ENCODE peak calls at places on chromosomes 11 and 22, in eight cellular contexts. One of them, this sample, is unnamed.

GRCh38 chr11:77174559-77174958 is 46.5 kb downstream of the MYO7A start:
- DNase-seq in kidney epithelial cell: no peak
- DNase-seq in upper lobe of right lung: no peak
- DNase-seq in GM12865: no peak
- DNase-seq in AG04450: no peak
- DNase-seq in coronary artery: no peak
- DNase-seq in dorsolateral prefrontal cortex: no peak
- DNase-seq in IMR-90: no peak
- DNase-seq in this sample: no peak

GRCh38 chr11:88293931-88294330 is 43.6 kb downstream of the CTSC start:
- DNase-seq in kidney epithelial cell: no peak
- DNase-seq in upper lobe of right lung: no peak
- DNase-seq in GM12865: peak; percentile 29
- DNase-seq in AG04450: no peak
- DNase-seq in coronary artery: no peak
- DNase-seq in dorsolateral prefrontal cortex: no peak
- DNase-seq in IMR-90: peak; percentile 65
- DNase-seq in this sample: no peak

GRCh38 chr11:57279131-57279530 is 42.1 kb upstream of the APLNR start:
- DNase-seq in kidney epithelial cell: no peak
- DNase-seq in upper lobe of right lung: no peak
- DNase-seq in GM12865: no peak
- DNase-seq in AG04450: no peak
- DNase-seq in coronary artery: no peak
- DNase-seq in dorsolateral prefrontal cortex: no peak
- DNase-seq in IMR-90: peak; percentile 77
- DNase-seq in this sample: no peak

GRCh38 chr11:86990520-86990919 is 35.3 kb upstream of the FZD4 start:
- DNase-seq in kidney epithelial cell: peak; percentile 43
- DNase-seq in upper lobe of right lung: no peak
- DNase-seq in GM12865: no peak
- DNase-seq in AG04450: no peak
- DNase-seq in coronary artery: no peak
- DNase-seq in dorsolateral prefrontal cortex: no peak
- DNase-seq in IMR-90: peak; percentile 79
- DNase-seq in this sample: no peak

GRCh38 chr11:64801591-64802369 is 1.2 kb downstream of the MAP4K2 start:
- DNase-seq in kidney epithelial cell: no peak
- DNase-seq in upper lobe of right lung: no peak
- DNase-seq in GM12865: no peak
- DNase-seq in AG04450: no peak
- DNase-seq in coronary artery: no peak
- DNase-seq in dorsolateral prefrontal cortex: no peak
- DNase-seq in IMR-90: no peak
- DNase-seq in this sample: no peak

GRCh38 chr11:19892387-19892786 is 179.8 kb downstream of the NAV2 start:
- DNase-seq in kidney epithelial cell: no peak
- DNase-seq in upper lobe of right lung: no peak
- DNase-seq in GM12865: no peak
- DNase-seq in AG04450: no peak
- DNase-seq in coronary artery: no peak
- DNase-seq in dorsolateral prefrontal cortex: no peak
- DNase-seq in IMR-90: no peak
- DNase-seq in this sample: no peak

GRCh38 chr22:45883811-45884170 is 93.2 kb downstream of the WNT7B start:
- DNase-seq in kidney epithelial cell: no peak
- DNase-seq in upper lobe of right lung: peak; percentile 37
- DNase-seq in GM12865: no peak
- DNase-seq in AG04450: no peak
- DNase-seq in coronary artery: no peak
- DNase-seq in dorsolateral prefrontal cortex: no peak
- DNase-seq in IMR-90: no peak
- DNase-seq in this sample: peak; percentile 17

GRCh38 chr11:22798890-22799289 is 30.7 kb downstream of the SVIP start:
- DNase-seq in kidney epithelial cell: no peak
- DNase-seq in upper lobe of right lung: no peak
- DNase-seq in GM12865: no peak
- DNase-seq in AG04450: no peak
- DNase-seq in coronary artery: no peak
- DNase-seq in dorsolateral prefrontal cortex: no peak
- DNase-seq in IMR-90: no peak
- DNase-seq in this sample: no peak

GRCh38 chr22:50525991-50526848 is 822 bp upstream of the SCO2 start:
- DNase-seq in kidney epithelial cell: no peak
- DNase-seq in upper lobe of right lung: peak; percentile 95
- DNase-seq in GM12865: peak; percentile 93
- DNase-seq in AG04450: no peak
- DNase-seq in coronary artery: peak; percentile 84
- DNase-seq in dorsolateral prefrontal cortex: no peak
- DNase-seq in IMR-90: peak; percentile 64
- DNase-seq in this sample: peak; percentile 77

GRCh38 chr11:127274328-127274676 is 273.7 kb upstream of the KIRREL3 start:
- DNase-seq in kidney epithelial cell: no peak
- DNase-seq in upper lobe of right lung: no peak
- DNase-seq in GM12865: no peak
- DNase-seq in AG04450: no peak
- DNase-seq in coronary artery: no peak
- DNase-seq in dorsolateral prefrontal cortex: no peak
- DNase-seq in IMR-90: no peak
- DNase-seq in this sample: no peak
- TF ChIP-seq CTCF in kidney epithelial cell: no peak
- TF ChIP-seq CTCF in upper lobe of right lung: no peak
- TF ChIP-seq CTCF in GM12865: no peak
- TF ChIP-seq CTCF in AG04450: no peak
- TF ChIP-seq CTCF in coronary artery: no peak
- TF ChIP-seq CTCF in dorsolateral prefrontal cortex: no peak
- TF ChIP-seq CTCF in IMR-90: no peak
- TF ChIP-seq CTCF in this sample: no peak

GRCh38 chr11:3037945-3038271 is 19.3 kb downstream of the CARS1 start:
- DNase-seq in kidney epithelial cell: no peak
- DNase-seq in upper lobe of right lung: no peak
- DNase-seq in GM12865: no peak
- DNase-seq in AG04450: no peak
- DNase-seq in coronary artery: no peak
- DNase-seq in dorsolateral prefrontal cortex: no peak
- DNase-seq in IMR-90: no peak
- DNase-seq in this sample: no peak

GRCh38 chr11:3035333-3035732 is 21.9 kb downstream of the CARS1 start:
- DNase-seq in kidney epithelial cell: no peak
- DNase-seq in upper lobe of right lung: no peak
- DNase-seq in GM12865: no peak
- DNase-seq in AG04450: no peak
- DNase-seq in coronary artery: no peak
- DNase-seq in dorsolateral prefrontal cortex: no peak
- DNase-seq in IMR-90: no peak
- DNase-seq in this sample: no peak

GRCh38 chr11:3036419-3036818 is 20.8 kb downstream of the CARS1 start:
- DNase-seq in kidney epithelial cell: no peak
- DNase-seq in upper lobe of right lung: no peak
- DNase-seq in GM12865: no peak
- DNase-seq in AG04450: no peak
- DNase-seq in coronary artery: no peak
- DNase-seq in dorsolateral prefrontal cortex: no peak
- DNase-seq in IMR-90: no peak
- DNase-seq in this sample: no peak

GRCh38 chr11:3040881-3041280 is 16.3 kb downstream of the CARS1 start:
- DNase-seq in kidney epithelial cell: no peak
- DNase-seq in upper lobe of right lung: no peak
- DNase-seq in GM12865: no peak
- DNase-seq in AG04450: no peak
- DNase-seq in coronary artery: no peak
- DNase-seq in dorsolateral prefrontal cortex: no peak
- DNase-seq in IMR-90: no peak
- DNase-seq in this sample: no peak

GRCh38 chr11:3037041-3037944 is 19.9 kb downstream of the CARS1 start:
- DNase-seq in kidney epithelial cell: no peak
- DNase-seq in upper lobe of right lung: peak; percentile 87
- DNase-seq in GM12865: peak; percentile 64
- DNase-seq in AG04450: peak; percentile 26
- DNase-seq in coronary artery: no peak
- DNase-seq in dorsolateral prefrontal cortex: peak; percentile 85
- DNase-seq in IMR-90: peak; percentile 61
- DNase-seq in this sample: peak; percentile 74
- TF ChIP-seq CTCF in kidney epithelial cell: peak; percentile 83
- TF ChIP-seq CTCF in upper lobe of right lung: peak; percentile 69
- TF ChIP-seq CTCF in GM12865: peak; percentile 65
- TF ChIP-seq CTCF in AG04450: peak; percentile 81
- TF ChIP-seq CTCF in coronary artery: peak; percentile 76
- TF ChIP-seq CTCF in dorsolateral prefrontal cortex: peak; percentile 86
- TF ChIP-seq CTCF in IMR-90: peak; percentile 76
- TF ChIP-seq CTCF in this sample: peak; percentile 96

GRCh38 chr11:29272019-29272654 is 744.7 kb downstream of the KCNA4 start:
- DNase-seq in kidney epithelial cell: no peak
- DNase-seq in upper lobe of right lung: no peak
- DNase-seq in GM12865: no peak
- DNase-seq in AG04450: no peak
- DNase-seq in coronary artery: no peak
- DNase-seq in dorsolateral prefrontal cortex: no peak
- DNase-seq in IMR-90: peak; percentile 55
- DNase-seq in this sample: no peak
- TF ChIP-seq CTCF in kidney epithelial cell: peak; percentile 49
- TF ChIP-seq CTCF in upper lobe of right lung: no peak
- TF ChIP-seq CTCF in GM12865: peak; percentile 12
- TF ChIP-seq CTCF in AG04450: peak; percentile 50
- TF ChIP-seq CTCF in coronary artery: no peak
- TF ChIP-seq CTCF in dorsolateral prefrontal cortex: no peak
- TF ChIP-seq CTCF in IMR-90: peak; percentile 58
- TF ChIP-seq CTCF in this sample: no peak

GRCh38 chr22:36350751-36351594 is 36.8 kb downstream of the MYH9 start:
- DNase-seq in kidney epithelial cell: peak; percentile 58
- DNase-seq in upper lobe of right lung: no peak
- DNase-seq in GM12865: no peak
- DNase-seq in AG04450: no peak
- DNase-seq in coronary artery: peak; percentile 84
- DNase-seq in dorsolateral prefrontal cortex: no peak
- DNase-seq in IMR-90: peak; percentile 75
- DNase-seq in this sample: no peak
- TF ChIP-seq CTCF in kidney epithelial cell: peak; percentile 35
- TF ChIP-seq CTCF in upper lobe of right lung: no peak
- TF ChIP-seq CTCF in GM12865: no peak
- TF ChIP-seq CTCF in AG04450: peak; percentile 26
- TF ChIP-seq CTCF in coronary artery: no peak
- TF ChIP-seq CTCF in dorsolateral prefrontal cortex: no peak
- TF ChIP-seq CTCF in IMR-90: peak; percentile 24
- TF ChIP-seq CTCF in this sample: no peak

GRCh38 chr22:23075050-23075449 is 4.7 kb downstream of the GNAZ start:
- DNase-seq in kidney epithelial cell: no peak
- DNase-seq in upper lobe of right lung: peak; percentile 55
- DNase-seq in GM12865: no peak
- DNase-seq in AG04450: no peak
- DNase-seq in coronary artery: no peak
- DNase-seq in dorsolateral prefrontal cortex: no peak
- DNase-seq in IMR-90: no peak
- DNase-seq in this sample: no peak

GRCh38 chr22:23072911-23073491 is 2.7 kb downstream of the GNAZ start:
- DNase-seq in kidney epithelial cell: no peak
- DNase-seq in upper lobe of right lung: peak; percentile 37
- DNase-seq in GM12865: no peak
- DNase-seq in AG04450: no peak
- DNase-seq in coronary artery: no peak
- DNase-seq in dorsolateral prefrontal cortex: peak; percentile 19
- DNase-seq in IMR-90: no peak
- DNase-seq in this sample: peak; percentile 31

GRCh38 chr22:23074451-23074850 is 4.1 kb downstream of the GNAZ start:
- DNase-seq in kidney epithelial cell: no peak
- DNase-seq in upper lobe of right lung: peak; percentile 52
- DNase-seq in GM12865: no peak
- DNase-seq in AG04450: no peak
- DNase-seq in coronary artery: no peak
- DNase-seq in dorsolateral prefrontal cortex: no peak
- DNase-seq in IMR-90: no peak
- DNase-seq in this sample: peak; percentile 26

GRCh38 chr22:23072035-23072910 is 2.0 kb downstream of the GNAZ start:
- DNase-seq in kidney epithelial cell: no peak
- DNase-seq in upper lobe of right lung: peak; percentile 36
- DNase-seq in GM12865: no peak
- DNase-seq in AG04450: no peak
- DNase-seq in coronary artery: no peak
- DNase-seq in dorsolateral prefrontal cortex: peak; percentile 9
- DNase-seq in IMR-90: peak; percentile 30
- DNase-seq in this sample: peak; percentile 6

DNA sequence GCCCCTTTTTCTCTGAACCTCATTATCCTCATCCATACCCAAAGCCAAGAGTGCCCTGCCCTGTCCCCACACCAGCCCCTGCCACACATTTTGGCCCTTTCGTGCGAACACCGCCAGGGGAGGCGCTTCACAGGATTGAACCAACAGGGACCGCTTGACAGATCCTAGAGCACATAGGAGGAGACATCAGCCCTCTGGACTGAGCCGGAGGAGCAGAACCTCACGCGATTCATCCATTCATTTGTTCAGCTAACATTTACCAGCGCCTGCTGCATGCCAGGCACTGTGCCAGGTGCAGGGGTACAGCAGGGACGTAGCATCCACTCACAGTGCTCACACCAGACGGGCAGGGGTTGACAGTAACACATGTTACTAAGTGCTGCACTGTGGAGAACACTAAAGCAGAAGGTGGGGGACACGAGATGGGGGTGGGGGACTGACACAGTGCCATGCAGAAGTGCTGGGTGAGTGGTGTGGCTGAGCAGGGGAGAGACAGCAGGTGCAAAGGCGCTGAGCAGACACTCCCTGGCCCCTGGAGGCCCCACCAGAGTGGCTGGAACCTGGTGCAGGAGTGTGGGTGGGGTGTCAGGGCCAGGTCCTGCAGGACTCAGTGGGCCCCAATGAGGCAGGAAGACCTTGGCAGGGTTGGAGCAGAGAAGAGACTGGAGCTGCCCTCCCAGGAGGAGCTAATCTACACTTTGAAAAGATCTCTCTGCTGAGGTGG is 3.3 kb downstream of the GNAZ start:
- DNase-seq in kidney epithelial cell: no peak
- DNase-seq in upper lobe of right lung: peak; percentile 39
- DNase-seq in GM12865: no peak
- DNase-seq in AG04450: no peak
- DNase-seq in coronary artery: no peak
- DNase-seq in dorsolateral prefrontal cortex: no peak
- DNase-seq in IMR-90: no peak
- DNase-seq in this sample: peak; percentile 42
- TF ChIP-seq CTCF in kidney epithelial cell: no peak
- TF ChIP-seq CTCF in upper lobe of right lung: no peak
- TF ChIP-seq CTCF in GM12865: no peak
- TF ChIP-seq CTCF in AG04450: no peak
- TF ChIP-seq CTCF in coronary artery: no peak
- TF ChIP-seq CTCF in dorsolateral prefrontal cortex: no peak
- TF ChIP-seq CTCF in IMR-90: no peak
- TF ChIP-seq CTCF in this sample: no peak

DNA sequence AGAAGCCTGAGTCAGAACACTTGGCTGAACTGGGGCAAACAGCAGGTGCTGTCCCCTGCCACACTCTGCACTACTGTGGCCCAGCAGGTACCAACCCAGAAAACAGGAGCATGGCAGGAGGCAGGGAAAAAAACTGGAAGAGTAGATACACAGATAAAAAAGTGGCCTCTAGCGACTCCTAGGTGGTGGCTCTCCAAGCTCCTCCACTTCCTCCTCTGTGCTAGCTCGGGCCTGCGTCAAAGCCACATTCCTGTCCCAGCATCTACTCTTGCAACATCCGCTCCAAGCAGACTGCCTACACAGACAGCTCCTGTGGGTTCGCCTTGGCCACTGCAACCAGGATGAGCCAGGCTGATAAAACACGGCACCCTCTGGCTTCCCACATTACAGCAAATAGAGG is 6.9 kb downstream of the OR8B12 start:
- DNase-seq in kidney epithelial cell: no peak
- DNase-seq in upper lobe of right lung: no peak
- DNase-seq in GM12865: no peak
- DNase-seq in AG04450: no peak
- DNase-seq in coronary artery: no peak
- DNase-seq in dorsolateral prefrontal cortex: no peak
- DNase-seq in IMR-90: peak; percentile 39
- DNase-seq in this sample: no peak
- TF ChIP-seq CTCF in kidney epithelial cell: no peak
- TF ChIP-seq CTCF in upper lobe of right lung: no peak
- TF ChIP-seq CTCF in GM12865: no peak
- TF ChIP-seq CTCF in AG04450: no peak
- TF ChIP-seq CTCF in coronary artery: no peak
- TF ChIP-seq CTCF in dorsolateral prefrontal cortex: no peak
- TF ChIP-seq CTCF in IMR-90: no peak
- TF ChIP-seq CTCF in this sample: no peak